ENCODE peak calls at places on chromosomes 16 and 17, in eight cellular contexts. V is fibroblast of mammary gland; J is pancreas; N is fibroblast of the aortic adventitia; Z is GM12864; T is NB4; S is activated CD8-positive, alpha-beta T cell treated with anti-CD3 and anti-CD28 coated beads for 36 hours; Y is left lung. G is an unnamed sample.

GRCh38 chr17:44981221-44981968 is 13.3 kb upstream of the C1QL1 start:
- DNase-seq in V (peak), J (no peak), N (peak), Z (no peak), T (no peak), S (no peak), Y (no peak), G (no peak)

GRCh38 chr17:70089513-70090148 is 14.6 kb downstream of the KCNJ16 start:
- DNase-seq in V (no peak), J (no peak), N (no peak), Z (no peak), T (no peak), S (no peak), Y (no peak), G (no peak)

GRCh38 chr17:12618557-12618956 is 47.1 kb upstream of the MYOCD start:
- DNase-seq in V (peak), J (no peak), N (no peak), Z (no peak), T (no peak), S (no peak), Y (no peak), G (no peak)

GRCh38 chr16:84920333-84920732 is 91.0 kb downstream of the ZDHHC7 start:
- DNase-seq in V (no peak), J (no peak), N (no peak), Z (no peak), T (no peak), S (no peak), Y (no peak), G (no peak)

GRCh38 chr16:16122264-16122663 is 101.0 kb downstream of the ABCC6 start:
- DNase-seq in V (no peak), J (no peak), N (no peak), Z (no peak), T (no peak), S (no peak), Y (no peak), G (no peak)

GRCh38 chr17:58756246-58757161 is 850 bp downstream of the PPM1E start:
- DNase-seq in V (no peak), J (no peak), N (peak), Z (no peak), T (peak), S (peak), Y (no peak), G (no peak)

GRCh38 chr16:54519161-54519685 is 232.6 kb upstream of the IRX3 start:
- DNase-seq in V (peak), J (no peak), N (no peak), Z (no peak), T (no peak), S (no peak), Y (no peak), G (no peak)

GRCh38 chr16:10206215-10206614 is 24.0 kb upstream of the GRIN2A start:
- DNase-seq in V (no peak), J (no peak), N (no peak), Z (no peak), T (no peak), S (no peak), Y (no peak), G (no peak)

GRCh38 chr17:2883544-2884203 is 87.4 kb downstream of the RAP1GAP2 start:
- DNase-seq in V (peak), J (peak), N (no peak), Z (no peak), T (peak), S (no peak), Y (no peak), G (no peak)

GRCh38 chr17:61414141-61414935 is 14.7 kb downstream of the TBX2 start:
- DNase-seq in V (no peak), J (peak), N (no peak), Z (no peak), T (no peak), S (no peak), Y (peak), G (peak)

GRCh38 chr17:17959520-17960361 is 12.5 kb downstream of the TOM1L2 start:
- DNase-seq in V (peak), J (no peak), N (peak), Z (peak), T (no peak), S (peak), Y (no peak), G (no peak)

GRCh38 chr16:57604177-57604576 is 24.3 kb upstream of the ADGRG1 start:
- DNase-seq in V (no peak), J (no peak), N (no peak), Z (no peak), T (no peak), S (no peak), Y (peak), G (peak)

GRCh38 chr17:81515530-81516041 is 3.0 kb upstream of the ACTG1 start:
- DNase-seq in V (no peak), J (peak), N (no peak), Z (no peak), T (no peak), S (no peak), Y (no peak), G (no peak)

GRCh38 chr16:87535855-87536794 is 43.3 kb upstream of the ZCCHC14 start:
- DNase-seq in V (no peak), J (no peak), N (no peak), Z (no peak), T (no peak), S (no peak), Y (no peak), G (no peak)

GRCh38 chr17:50651661-50652060 is 17.0 kb downstream of the ABCC3 start:
- DNase-seq in V (no peak), J (no peak), N (no peak), Z (no peak), T (no peak), S (no peak), Y (no peak), G (no peak)

DNA sequence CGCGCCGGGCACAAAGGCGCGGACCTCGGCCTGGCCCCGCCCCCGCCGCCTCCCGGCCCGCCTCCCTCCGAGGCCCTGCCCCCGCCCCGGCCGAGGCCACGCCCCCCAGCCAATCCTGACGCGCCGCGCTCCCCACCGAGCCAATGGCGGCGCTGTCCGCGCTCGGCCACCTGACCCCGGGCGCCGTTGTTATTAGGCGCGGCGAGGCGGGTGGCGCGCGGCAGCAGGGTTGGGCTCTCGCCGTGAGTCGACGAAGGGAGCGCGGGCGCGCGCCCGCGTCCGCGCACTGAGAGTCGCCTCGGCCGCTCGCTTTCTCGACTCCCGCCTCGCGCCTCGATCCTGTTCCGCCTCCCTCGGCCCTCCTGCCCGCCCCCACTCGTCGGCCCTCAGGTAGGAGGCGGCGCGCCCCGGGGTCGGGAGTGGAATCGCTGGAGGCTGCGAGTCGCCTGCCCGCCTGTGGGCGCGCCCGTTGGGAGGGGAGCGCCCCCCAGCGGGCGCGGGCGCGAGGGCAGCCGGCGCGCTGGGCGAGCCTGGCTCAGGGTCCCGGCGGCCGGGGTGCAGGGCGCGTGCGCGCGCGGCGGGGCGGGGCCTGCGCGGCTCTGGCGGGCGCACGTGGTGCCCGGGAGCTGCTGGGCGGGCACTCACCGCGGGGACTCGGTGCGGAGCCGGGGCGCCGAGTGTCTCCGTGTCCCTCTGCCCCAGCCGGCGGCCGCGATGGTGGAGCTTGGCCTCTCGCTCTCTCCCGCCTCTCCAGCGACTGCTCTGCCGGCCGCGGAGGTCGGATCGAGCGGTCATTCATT is 405 bp upstream of the CBLN1 start:
- DNase-seq in V (peak), J (peak), N (peak), Z (peak), T (no peak), S (peak), Y (peak), G (no peak)
- TF ChIP-seq CTCF in V (no peak), J (peak), N (no peak), Z (peak), T (no peak), S (no peak), Y (no peak), G (peak)

GRCh38 chr17:40422990-40423611 is 5.4 kb upstream of the TOP2A start:
- DNase-seq in V (no peak), J (no peak), N (no peak), Z (no peak), T (peak), S (no peak), Y (no peak), G (peak)
- TF ChIP-seq CTCF in V (no peak), J (no peak), N (no peak), Z (no peak), T (peak), S (no peak), Y (no peak), G (no peak)

DNA sequence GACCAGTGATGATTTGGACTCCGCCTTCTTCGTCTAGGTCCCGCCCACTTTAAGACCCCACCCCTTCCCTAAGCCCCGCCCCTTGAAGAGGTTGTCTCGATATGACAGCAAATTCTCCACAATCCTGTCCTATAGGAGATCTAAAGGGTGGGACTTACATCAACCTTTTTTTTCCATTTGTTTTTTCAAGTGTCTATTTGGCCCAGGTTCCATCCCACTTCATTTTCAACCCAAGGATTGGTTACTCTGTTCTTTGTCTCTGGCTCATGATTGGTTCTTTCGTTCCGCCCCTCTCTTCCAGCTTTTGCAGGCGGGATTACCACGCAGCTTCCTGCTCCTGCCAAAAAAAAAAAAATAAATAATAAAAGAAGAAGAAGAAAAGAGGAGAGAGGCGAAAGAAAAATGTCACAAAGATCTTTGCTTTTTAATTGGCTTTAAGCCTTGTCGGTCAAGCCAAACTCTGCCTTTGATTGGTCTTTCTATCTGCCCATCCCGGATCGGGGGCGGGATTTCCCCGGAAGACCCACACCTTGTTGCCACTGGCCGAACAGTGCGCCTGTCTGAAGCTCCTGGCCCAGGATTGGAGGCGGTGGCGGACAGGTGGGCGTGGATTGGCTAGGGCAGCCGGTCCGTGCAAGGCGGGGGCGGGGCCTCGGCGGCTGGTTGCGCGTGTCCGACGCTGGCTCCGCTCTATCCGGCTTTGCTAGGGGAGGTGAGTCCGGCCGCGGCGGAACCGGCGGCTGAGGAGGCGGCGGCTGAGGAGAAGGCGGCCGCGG is 1.2 kb upstream of the NLK start:
- DNase-seq in V (peak), J (peak), N (peak), Z (peak), T (peak), S (peak), Y (peak), G (peak)
- TF ChIP-seq CTCF in V (no peak), J (no peak), N (no peak), Z (no peak), T (no peak), S (no peak), Y (no peak), G (no peak)

GRCh38 chr17:38898291-38898679 is 27.1 kb upstream of the LASP1NB start:
- DNase-seq in V (no peak), J (no peak), N (no peak), Z (no peak), T (peak), S (peak), Y (no peak), G (no peak)

GRCh38 chr17:38897671-38898290 is 27.6 kb upstream of the LASP1NB start:
- DNase-seq in V (no peak), J (no peak), N (no peak), Z (no peak), T (no peak), S (no peak), Y (no peak), G (peak)

GRCh38 chr17:38898812-38899348 is 26.5 kb upstream of the LASP1NB start:
- DNase-seq in V (peak), J (no peak), N (no peak), Z (peak), T (peak), S (peak), Y (peak), G (no peak)

GRCh38 chr17:38896373-38896954 is 26.6 kb downstream of the LASP1 start:
- DNase-seq in V (peak), J (no peak), N (no peak), Z (no peak), T (peak), S (no peak), Y (no peak), G (no peak)

GRCh38 chr17:38897176-38897575 is 27.3 kb downstream of the LASP1 start:
- DNase-seq in V (peak), J (no peak), N (peak), Z (no peak), T (no peak), S (no peak), Y (no peak), G (no peak)
- TF ChIP-seq CTCF in V (no peak), J (no peak), N (no peak), Z (no peak), T (no peak), S (no peak), Y (no peak), G (no peak)